ENCODE peak calls at places on chromosomes 13 and 19, in seven cellular contexts. H, S, P, O, Z, V and T are unnamed samples.

GRCh38 chr19:17553256-17553655 is 2.2 kb upstream of the COLGALT1 start:
- DNase-seq in H (no peak), S (no peak), P (peak; percentile 65), O (no peak), Z (peak; percentile 14), V (peak; percentile 46), T (peak; percentile 13)

GRCh38 chr13:31476266-31476665 is 263.1 kb upstream of the RXFP2 start:
- DNase-seq in H (no peak), S (no peak), P (peak; percentile 88), O (no peak), Z (no peak), V (no peak), T (no peak)

GRCh38 chr19:29467824-29468401 is 57.9 kb upstream of the VSTM2B start:
- DNase-seq in H (no peak), S (peak; percentile 71), P (no peak), O (no peak), Z (no peak), V (no peak), T (no peak)

GRCh38 chr13:40152145-40152544 is 496.7 kb downstream of the COG6 start:
- DNase-seq in H (no peak), S (no peak), P (peak; percentile 55), O (no peak), Z (no peak), V (no peak), T (no peak)

GRCh38 chr13:112254900-112255299 is 121.3 kb upstream of the SPACA7 start:
- DNase-seq in H (no peak), S (no peak), P (no peak), O (no peak), Z (no peak), V (no peak), T (no peak)

GRCh38 chr13:114015111-114015551 is 41.3 kb upstream of the C13orf46 start:
- DNase-seq in H (no peak), S (no peak), P (no peak), O (no peak), Z (no peak), V (peak; percentile 54), T (no peak)

GRCh38 chr19:6318772-6319171 is 14.6 kb downstream of the ACER1 start:
- DNase-seq in H (no peak), S (no peak), P (peak; percentile 6), O (no peak), Z (no peak), V (no peak), T (no peak)

GRCh38 chr13:44050450-44051063 is 170.9 kb downstream of the LACC1 start:
- DNase-seq in H (no peak), S (no peak), P (no peak), O (no peak), Z (no peak), V (no peak), T (no peak)

GRCh38 chr19:40332669-40333068 is 15.5 kb downstream of the C19orf47 start:
- DNase-seq in H (no peak), S (no peak), P (no peak), O (no peak), Z (no peak), V (no peak), T (no peak)

GRCh38 chr13:113951246-113951999 is 22.5 kb downstream of the C13orf46 start:
- DNase-seq in H (peak; percentile 89), S (peak; percentile 83), P (no peak), O (peak; percentile 40), Z (peak; percentile 37), V (peak; percentile 84), T (no peak)

GRCh38 chr19:11848594-11849263 is at the start of gene ZNF439:
- DNase-seq in H (peak; percentile 76), S (peak; percentile 94), P (peak; percentile 15), O (peak; percentile 84), Z (peak; percentile 68), V (peak; percentile 94), T (peak; percentile 88)

GRCh38 chr13:22175815-22176214 is 504.9 kb downstream of the FGF9 start:
- DNase-seq in H (no peak), S (no peak), P (no peak), O (no peak), Z (no peak), V (no peak), T (no peak)

GRCh38 chr13:92315265-92315664 is 911.3 kb upstream of the GPC6 start:
- DNase-seq in H (no peak), S (no peak), P (no peak), O (no peak), Z (no peak), V (no peak), T (no peak)